ENCODE peak calls at places on chromosomes 16 and 17, in seven cellular contexts. O is Calu3, E is IMR-90, G is upper lobe of left lung, Z is AG09309, S is astrocyte of the spinal cord, Q is breast epithelium. P is an unnamed sample.

GRCh38 chr17:17504341-17505140 is 8.3 kb upstream of the RASD1 start:
- DNase-seq in G (no peak), Q (no peak), E (no peak), Z (no peak), O (no peak), S (no peak), P (no peak)

GRCh38 chr16:81657731-81658130 is 121.4 kb upstream of the PLCG2 start:
- DNase-seq in E (no peak), O (no peak), Z (no peak), S (no peak), Q (no peak), G (no peak), P (no peak)

GRCh38 chr16:16972831-16973230 is 497.9 kb downstream of the XYLT1 start:
- DNase-seq in O (no peak), Z (no peak), E (no peak), S (no peak), G (no peak), Q (no peak), P (no peak)

GRCh38 chr16:53131363-53132071 is 76.7 kb downstream of the CHD9 start:
- DNase-seq in Z (no peak), S (peak; percentile 34), O (peak; percentile 56), E (peak; percentile 31), Q (peak; percentile 68), G (peak; percentile 67), P (peak; percentile 45)

GRCh38 chr16:78177927-78178326 is 78.5 kb downstream of the WWOX start:
- DNase-seq in Z (no peak), Q (no peak), S (no peak), G (no peak), O (no peak), E (no peak), P (no peak)

GRCh38 chr16:10817963-10818941 is at the start of gene TVP23A:
- DNase-seq in O (no peak), E (no peak), Q (no peak), G (no peak), S (no peak), Z (no peak), P (no peak)

GRCh38 chr17:34703533-34703932 is 124.2 kb downstream of the TMEM132E start:
- DNase-seq in E (peak; percentile 43), Q (no peak), O (peak; percentile 70), Z (no peak), S (no peak), G (no peak), P (no peak)

GRCh38 chr16:86880316-86881117 is 302.2 kb downstream of the FOXL1 start:
- DNase-seq in O (no peak), Z (no peak), S (no peak), E (peak; percentile 71), G (no peak), Q (no peak), P (no peak)

GRCh38 chr17:2892305-2892971 is 96.2 kb downstream of the RAP1GAP2 start:
- DNase-seq in E (peak; percentile 96), S (peak; percentile 73), O (peak; percentile 54), G (no peak), Z (peak; percentile 10), Q (no peak), P (peak; percentile 96)

GRCh38 chr16:3889059-3889458 is 8.5 kb upstream of the CREBBP start:
- DNase-seq in O (no peak), G (no peak), Q (no peak), E (no peak), S (no peak), Z (no peak), P (no peak)

GRCh38 chr16:77834600-77834963 is 46.2 kb downstream of the VAT1L start:
- DNase-seq in E (peak; percentile 97), S (peak; percentile 69), Z (peak; percentile 58), O (no peak), Q (no peak), G (no peak), P (peak; percentile 39)

GRCh38 chr17:48438662-48439061 is 8.6 kb upstream of the SKAP1 start:
- DNase-seq in O (no peak), G (no peak), E (no peak), Q (no peak), Z (no peak), S (no peak), P (no peak)

GRCh38 chr16:75296606-75297005 is 45.2 kb upstream of the BCAR1 start:
- DNase-seq in S (peak; percentile 52), O (no peak), Q (no peak), Z (no peak), G (no peak), E (peak; percentile 77), P (no peak)

GRCh38 chr17:8939496-8940334 is 25.8 kb downstream of the PIK3R5 start:
- DNase-seq in E (no peak), G (no peak), Z (no peak), Q (no peak), O (no peak), S (no peak), P (no peak)

GRCh38 chr17:10652984-10653680 is 4.0 kb downstream of the MYH3 start:
- DNase-seq in Q (no peak), S (no peak), E (no peak), Z (no peak), O (no peak), G (no peak), P (no peak)

GRCh38 chr17:30208214-30208613 is 27.3 kb downstream of the SLC6A4 start:
- DNase-seq in Z (no peak), Q (no peak), E (no peak), S (no peak), O (no peak), G (no peak), P (no peak)

GRCh38 chr17:13031718-13032350 is 14.0 kb upstream of the ELAC2 start:
- DNase-seq in E (peak; percentile 47), Q (no peak), S (peak; percentile 44), O (peak; percentile 42), G (peak; percentile 40), Z (no peak), P (peak; percentile 20)

GRCh38 chr17:73349647-73350046 is 37.8 kb upstream of the CDC42EP4 start:
- DNase-seq in O (no peak), E (no peak), Q (no peak), G (no peak), Z (no peak), S (no peak), P (no peak)

GRCh38 chr16:31438414-31438813 is 4.2 kb downstream of the ZNF843 start:
- DNase-seq in Z (no peak), O (no peak), E (no peak), Q (no peak), G (no peak), S (no peak), P (no peak)

GRCh38 chr16:82758406-82758805 is 131.6 kb downstream of the CDH13 start:
- DNase-seq in Z (no peak), E (no peak), O (no peak), Q (no peak), G (no peak), S (no peak), P (no peak)

GRCh38 chr17:37220609-37220953 is 155.2 kb upstream of the C17orf78 start:
- DNase-seq in E (peak; percentile 54), Z (no peak), O (no peak), S (peak; percentile 40), Q (no peak), G (no peak), P (no peak)

GRCh38 chr17:48998557-48999440 is 1.6 kb downstream of the IGF2BP1 start:
- DNase-seq in Q (no peak), Z (no peak), G (no peak), S (peak; percentile 52), O (no peak), E (peak; percentile 59), P (no peak)

GRCh38 chr16:31478956-31479355 is 4.0 kb upstream of the SLC5A2 start:
- DNase-seq in G (no peak), S (no peak), E (no peak), Z (no peak), Q (no peak), O (no peak), P (no peak)

GRCh38 chr17:51372345-51373004 is 112.1 kb downstream of the UTP18 start:
- DNase-seq in S (peak; percentile 42), O (peak; percentile 69), Q (no peak), G (peak; percentile 49), E (peak; percentile 73), Z (peak; percentile 13), P (peak; percentile 24)

DNA sequence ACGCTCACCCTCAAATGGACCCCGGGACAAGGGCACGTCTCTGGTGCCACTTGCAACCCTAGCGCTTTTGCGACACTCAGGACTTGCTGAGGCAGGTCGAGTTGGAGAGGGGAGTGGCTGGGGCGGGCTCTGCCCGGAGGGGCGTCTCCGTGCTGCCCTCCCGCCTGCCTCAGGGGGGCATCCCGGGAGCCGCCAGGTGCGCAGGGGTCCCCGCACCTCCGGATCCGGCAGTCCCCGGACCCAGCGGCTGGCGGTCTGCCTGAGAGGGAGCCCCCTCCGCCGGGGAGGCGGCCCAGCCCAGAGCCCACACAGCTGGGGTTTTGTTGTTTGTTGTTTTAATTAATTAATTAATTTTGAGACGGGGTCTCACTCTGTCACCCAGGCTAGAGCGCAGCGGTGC is at the start of gene SLC52A1:
- DNase-seq in E (no peak), Q (no peak), G (peak; percentile 36), Z (no peak), O (peak; percentile 8), S (no peak), P (no peak)
- TF ChIP-seq CTCF in E (no peak), Q (no peak), G (no peak), Z (no peak), O (no peak), S (no peak), P (no peak)

GRCh38 chr16:20676867-20677266 is 20.6 kb downstream of the ACSM1 start:
- DNase-seq in Q (no peak), S (no peak), E (no peak), O (no peak), G (no peak), Z (no peak), P (no peak)
- TF ChIP-seq CTCF in Q (no peak), S (no peak), E (no peak), O (no peak), G (no peak), Z (no peak), P (no peak)

GRCh38 chr16:88558457-88559442 is 11.5 kb upstream of the ZC3H18 start:
- DNase-seq in S (peak; percentile 38), Z (no peak), E (peak; percentile 43), Q (peak; percentile 69), G (peak; percentile 42), O (peak; percentile 81), P (peak; percentile 13)
- TF ChIP-seq CTCF in S (peak; percentile 53), Z (peak; percentile 43), E (peak; percentile 47), Q (peak; percentile 29), G (peak; percentile 19), O (peak; percentile 55), P (peak; percentile 50)

GRCh38 chr16:57647136-57647875 is 18.9 kb downstream of the ADGRG1 start:
- DNase-seq in S (no peak), Z (no peak), G (no peak), O (no peak), Q (no peak), E (no peak), P (no peak)

GRCh38 chr16:57649846-57650245 is 18.3 kb upstream of the ADGRG3 start:
- DNase-seq in G (no peak), S (no peak), Z (no peak), E (no peak), Q (no peak), O (no peak), P (no peak)

GRCh38 chr16:57648590-57649442 is 19.3 kb upstream of the ADGRG3 start:
- DNase-seq in Z (no peak), G (peak; percentile 90), E (peak; percentile 62), Q (peak; percentile 84), O (peak; percentile 92), S (peak; percentile 74), P (peak; percentile 32)

GRCh38 chr16:57648125-57648524 is 19.7 kb downstream of the ADGRG1 start:
- DNase-seq in G (no peak), S (no peak), O (no peak), Q (no peak), Z (no peak), E (no peak), P (no peak)

GRCh38 chr16:57649443-57649751 is 18.7 kb upstream of the ADGRG3 start:
- DNase-seq in G (no peak), S (no peak), O (no peak), E (no peak), Z (no peak), Q (no peak), P (no peak)
- TF ChIP-seq CTCF in G (no peak), S (no peak), O (no peak), E (no peak), Z (no peak), Q (no peak), P (no peak)